ENCODE peak calls at places on chromosomes 2 and 18, in seven cellular contexts. N, V, K, D, I, L and H are unnamed samples.

GRCh38 chr2:217335341-217335966 is 475.6 kb upstream of the TNP1 start:
- DNase-seq in V (no peak), L (peak; percentile 30), I (no peak), K (no peak), D (no peak), N (no peak), H (no peak)

GRCh38 chr2:39696838-39697237 is 31.1 kb downstream of the TMEM178A start:
- DNase-seq in K (peak; percentile 76), V (no peak), L (no peak), I (no peak), D (peak; percentile 94), N (no peak), H (no peak)

GRCh38 chr18:58392336-58393000 is 236.4 kb downstream of the ALPK2 start:
- DNase-seq in D (peak; percentile 49), L (no peak), N (no peak), K (no peak), V (no peak), I (no peak), H (no peak)

GRCh38 chr18:29496276-29496675 is 1319.3 kb upstream of the CDH2 start:
- DNase-seq in D (peak; percentile 41), N (no peak), I (no peak), V (no peak), L (no peak), K (no peak), H (no peak)

GRCh38 chr2:64094663-64095382 is 49.4 kb downstream of the PELI1 start:
- DNase-seq in N (no peak), L (no peak), V (no peak), D (no peak), I (no peak), K (no peak), H (no peak)

GRCh38 chr2:85156141-85156540 is 22.9 kb downstream of the TCF7L1 start:
- DNase-seq in K (no peak), V (no peak), D (no peak), L (no peak), I (no peak), N (no peak), H (peak; percentile 25)

GRCh38 chr2:225570000-225570399 is 170.5 kb downstream of the NYAP2 start:
- DNase-seq in I (no peak), K (no peak), V (no peak), D (no peak), L (no peak), N (no peak), H (no peak)

GRCh38 chr2:17539596-17539992 is 902 bp upstream of the VSNL1 start:
- DNase-seq in L (no peak), I (no peak), D (no peak), V (no peak), K (no peak), N (peak; percentile 14), H (no peak)

GRCh38 chr2:136638193-136638592 is 127.2 kb upstream of the THSD7B start:
- DNase-seq in V (no peak), L (no peak), N (no peak), D (no peak), K (no peak), I (no peak), H (no peak)

GRCh38 chr18:26477828-26478466 is 70.4 kb downstream of the KCTD1 start:
- DNase-seq in V (no peak), L (no peak), I (no peak), K (no peak), D (no peak), N (no peak), H (no peak)

GRCh38 chr2:1632006-1632348 is 112.3 kb downstream of the PXDN start:
- DNase-seq in L (no peak), K (no peak), D (peak; percentile 66), V (no peak), I (no peak), N (no peak), H (no peak)

GRCh38 chr2:207833265-207833751 is 63.6 kb upstream of the FZD5 start:
- DNase-seq in K (no peak), L (no peak), V (no peak), N (no peak), I (no peak), D (peak; percentile 15), H (no peak)

GRCh38 chr2:101983486-101983885 is 8.3 kb upstream of the IL1R2 start:
- DNase-seq in D (no peak), I (no peak), N (no peak), K (no peak), V (no peak), L (no peak), H (no peak)

GRCh38 chr2:49002750-49003149 is 151.6 kb downstream of the FSHR start:
- DNase-seq in V (no peak), K (no peak), N (no peak), I (no peak), D (no peak), L (no peak), H (no peak)

GRCh38 chr2:162123806-162124758 is 28.0 kb downstream of the GCG start:
- DNase-seq in V (peak; percentile 14), D (peak; percentile 86), L (peak; percentile 13), N (no peak), K (no peak), I (peak; percentile 49), H (no peak)

GRCh38 chr2:200585730-200586643 is at the start of gene AOX1:
- DNase-seq in L (peak; percentile 34), K (no peak), D (peak; percentile 67), N (peak; percentile 44), I (peak; percentile 9), V (no peak), H (peak; percentile 86)

GRCh38 chr2:191048073-191048472 is 34.1 kb upstream of the STAT1 start:
- DNase-seq in K (no peak), D (peak; percentile 75), N (no peak), I (no peak), L (no peak), V (no peak), H (no peak)

GRCh38 chr2:182444806-182445205 is 18.0 kb upstream of the PDE1A start:
- DNase-seq in N (no peak), L (no peak), I (no peak), D (peak; percentile 75), K (no peak), V (no peak), H (no peak)

GRCh38 chr2:101630224-101630949 is 67.1 kb upstream of the MAP4K4 start:
- DNase-seq in K (no peak), V (no peak), D (no peak), L (peak; percentile 90), N (no peak), I (no peak), H (no peak)

GRCh38 chr2:235747868-235748144 is 254.0 kb downstream of the AGAP1 start:
- DNase-seq in L (peak; percentile 21), K (no peak), I (no peak), N (no peak), V (no peak), D (no peak), H (no peak)

GRCh38 chr2:37020212-37020886 is 54.0 kb upstream of the STRN start:
- DNase-seq in I (no peak), N (no peak), L (no peak), K (no peak), V (no peak), D (peak; percentile 82), H (peak; percentile 44)

GRCh38 chr2:237440819-237441281 is 26.9 kb upstream of the COL6A3 start:
- DNase-seq in V (no peak), D (peak; percentile 68), I (peak; percentile 60), N (no peak), K (no peak), L (no peak), H (no peak)

GRCh38 chr18:59994357-59994756 is 94.6 kb downstream of the PMAIP1 start:
- DNase-seq in D (peak; percentile 22), N (no peak), K (no peak), L (no peak), V (no peak), I (no peak), H (no peak)

GRCh38 chr2:121202541-121203310 is 82.3 kb downstream of the TFCP2L1 start:
- DNase-seq in I (no peak), D (no peak), K (no peak), L (no peak), N (no peak), V (no peak), H (peak; percentile 45)

GRCh38 chr2:202164409-202164808 is 74.0 kb downstream of the SUMO1 start:
- DNase-seq in K (no peak), D (no peak), V (no peak), I (no peak), N (no peak), L (no peak), H (no peak)

GRCh38 chr18:68449292-68449691 is 265.6 kb downstream of the TMX3 start:
- DNase-seq in I (no peak), V (no peak), N (no peak), L (no peak), D (peak; percentile 83), K (no peak), H (no peak)

GRCh38 chr18:35730738-35731370 is 149.3 kb downstream of the GALNT1 start:
- DNase-seq in V (no peak), D (peak; percentile 49), N (no peak), I (no peak), L (peak; percentile 23), K (no peak), H (no peak)

GRCh38 chr2:171172980-171173542 is 12.4 kb upstream of the TLK1 start:
- DNase-seq in V (no peak), N (no peak), L (no peak), K (no peak), I (no peak), D (peak; percentile 52), H (no peak)

GRCh38 chr2:121707344-121707919 is 29.2 kb downstream of the NIFK start:
- DNase-seq in I (no peak), L (peak; percentile 62), V (no peak), K (no peak), D (no peak), N (no peak), H (peak; percentile 3)

GRCh38 chr2:46284812-46285211 is 12.4 kb upstream of the EPAS1 start:
- DNase-seq in K (no peak), I (no peak), L (no peak), V (no peak), D (no peak), N (no peak), H (no peak)

GRCh38 chr2:37711308-37711731 is 39.9 kb upstream of the CDC42EP3 start:
- DNase-seq in L (peak; percentile 62), D (peak; percentile 94), K (no peak), V (no peak), N (no peak), I (no peak), H (no peak)

GRCh38 chr2:156346731-156347130 is 14.2 kb upstream of the NR4A2 start:
- DNase-seq in K (no peak), D (no peak), I (no peak), L (no peak), V (no peak), N (no peak), H (no peak)

GRCh38 chr2:121242175-121242875 is 42.7 kb downstream of the TFCP2L1 start:
- DNase-seq in I (no peak), V (no peak), K (no peak), N (no peak), L (no peak), D (no peak), H (peak; percentile 38)

GRCh38 chr2:44715671-44716077 is 225.8 kb upstream of the SIX3 start:
- DNase-seq in D (peak; percentile 80), L (peak; percentile 1), I (no peak), K (no peak), V (peak; percentile 36), N (peak; percentile 1), H (no peak)

GRCh38 chr18:57771183-57771582 is 31.9 kb downstream of the ATP8B1 start:
- DNase-seq in I (no peak), K (no peak), D (no peak), N (no peak), L (peak; percentile 34), V (no peak), H (no peak)

GRCh38 chr2:67752964-67753363 is 309.8 kb downstream of the C1D start:
- DNase-seq in K (no peak), N (no peak), D (peak; percentile 67), V (no peak), I (no peak), L (no peak), H (no peak)